ENCODE peak calls at places on chromosomes 13 and 19, in five cellular contexts. S is pancreas, U is HepG2, K is heart left ventricle, T is SJSA1. B is an unnamed sample. For H3K9me3, the result is how much of the 10 kb centered on the place peaks cover.

GRCh38 chr19:48492925-48493717 is 18.5 kb downstream of the LMTK3 start:
- DNase-seq in U (peak), K (peak), S (peak), T (peak), B (peak)

GRCh38 chr13:114282143-114282685 is 813 bp downstream of the UPF3A start:
- DNase-seq in S (peak), U (peak), T (peak), K (peak), B (peak)

GRCh38 chr19:51016798-51017683 is 2.5 kb downstream of the KLK10 start:
- DNase-seq in U (peak), S (peak), T (no peak), K (no peak), B (peak)

GRCh38 chr13:113835461-113836274 is 28.2 kb downstream of the GAS6 start:
- DNase-seq in T (peak), K (no peak), S (no peak), U (no peak), B (no peak)

GRCh38 chr13:73715114-73715909 is 418.9 kb downstream of the KLF12 start:
- DNase-seq in T (no peak), U (no peak), K (no peak), S (no peak), B (peak)

GRCh38 chr19:40690050-40690698 is at the start of gene NUMBL:
- DNase-seq in S (peak), T (no peak), U (no peak), K (no peak), B (no peak)

GRCh38 chr13:81184556-81185265 is 843.8 kb upstream of the SPRY2 start:
- DNase-seq in U (no peak), T (no peak), S (no peak), K (no peak), B (no peak)

GRCh38 chr13:54949735-54950134 is 1921.1 kb downstream of the OLFM4 start:
- DNase-seq in U (no peak), T (no peak), K (no peak), S (no peak), B (no peak)

GRCh38 chr13:98570929-98571372 is 6.0 kb downstream of the STK24 start:
- DNase-seq in S (no peak), T (peak), K (no peak), U (peak), B (peak)

GRCh38 chr19:41997121-41997850 is 3.3 kb upstream of the ATP1A3 start:
- DNase-seq in S (no peak), K (no peak), T (no peak), U (no peak), B (peak)

GRCh38 chr13:113209336-113209879 is at the start of gene CUL4A:
- DNase-seq in K (peak), S (peak), T (peak), U (peak), B (peak)

GRCh38 chr13:38803566-38803965 is 116.7 kb downstream of the FREM2 start:
- DNase-seq in K (no peak), T (no peak), S (no peak), U (no peak), B (no peak)

GRCh38 chr13:70457474-70457873 is 349.2 kb upstream of the KLHL1 start:
- DNase-seq in K (no peak), T (no peak), U (no peak), S (peak), B (no peak)

GRCh38 chr19:34220472-34221063 is 33.8 kb upstream of the GARRE1 start:
- DNase-seq in U (peak), S (peak), T (peak), K (peak), B (peak)

GRCh38 chr19:41657157-41657556 is 30.3 kb upstream of the CEACAM4 start:
- DNase-seq in U (no peak), T (no peak), S (no peak), K (no peak), B (no peak)

GRCh38 chr13:97280478-97280877 is 58.3 kb downstream of the MBNL2 start:
- DNase-seq in S (no peak), U (no peak), T (no peak), K (no peak), B (no peak)
- H3K27ac ChIP-seq in S (peak), U (peak), T (no peak), K (no peak), B (no peak)

GRCh38 chr19:53103903-53104203 is 631 bp upstream of the ZNF160 start:
- DNase-seq in K (no peak), S (no peak), U (no peak), T (no peak), B (no peak)

GRCh38 chr19:53112286-53112685 is 9.1 kb upstream of the ZNF160 start:
- DNase-seq in K (no peak), T (no peak), U (no peak), S (no peak), B (no peak)

DNA sequence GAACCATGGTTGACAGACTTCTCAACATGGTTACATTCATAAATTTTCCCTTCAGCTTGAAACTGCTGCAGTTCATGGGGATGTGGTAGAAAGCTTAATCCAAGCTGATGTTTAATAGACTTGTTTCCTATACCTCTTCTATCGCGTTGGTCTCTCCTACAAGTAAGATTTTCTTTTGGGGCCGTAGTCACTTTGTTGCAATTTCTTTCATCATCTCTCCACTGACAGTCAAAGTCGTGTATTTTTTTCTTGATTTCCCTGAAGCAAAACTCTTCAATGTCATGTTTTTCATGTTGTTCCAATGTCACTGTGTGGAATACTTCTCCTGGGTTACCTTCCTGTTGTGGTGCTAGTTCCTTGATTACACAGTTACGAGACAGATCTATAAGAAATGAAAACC is 6.3 kb upstream of the ZNF160 start:
- DNase-seq in S (no peak), K (no peak), U (no peak), T (no peak), B (no peak)
- H3K9me3 ChIP-seq in S (under half), K (under half), U (under half), T (under half), B (under half)

GRCh38 chr13:48043789-48044503 is 6.4 kb downstream of the NUDT15 start:
- DNase-seq in S (no peak), U (no peak), T (no peak), K (no peak), B (no peak)

GRCh38 chr13:48037346-48038173 is at the start of gene NUDT15:
- DNase-seq in K (peak), S (peak), T (peak), U (peak), B (peak)

GRCh38 chr13:48040059-48040458 is 2.5 kb downstream of the NUDT15 start:
- DNase-seq in T (no peak), U (no peak), K (no peak), S (no peak), B (no peak)

GRCh38 chr13:48042889-48043288 is 5.4 kb downstream of the NUDT15 start:
- DNase-seq in S (no peak), T (no peak), K (no peak), U (no peak), B (no peak)

GRCh38 chr13:48038763-48039162 is 1.2 kb downstream of the NUDT15 start:
- DNase-seq in U (no peak), S (no peak), T (no peak), K (no peak), B (no peak)
- H3K4me3 ChIP-seq in U (no peak), S (peak), T (no peak), K (peak), B (no peak)

DNA sequence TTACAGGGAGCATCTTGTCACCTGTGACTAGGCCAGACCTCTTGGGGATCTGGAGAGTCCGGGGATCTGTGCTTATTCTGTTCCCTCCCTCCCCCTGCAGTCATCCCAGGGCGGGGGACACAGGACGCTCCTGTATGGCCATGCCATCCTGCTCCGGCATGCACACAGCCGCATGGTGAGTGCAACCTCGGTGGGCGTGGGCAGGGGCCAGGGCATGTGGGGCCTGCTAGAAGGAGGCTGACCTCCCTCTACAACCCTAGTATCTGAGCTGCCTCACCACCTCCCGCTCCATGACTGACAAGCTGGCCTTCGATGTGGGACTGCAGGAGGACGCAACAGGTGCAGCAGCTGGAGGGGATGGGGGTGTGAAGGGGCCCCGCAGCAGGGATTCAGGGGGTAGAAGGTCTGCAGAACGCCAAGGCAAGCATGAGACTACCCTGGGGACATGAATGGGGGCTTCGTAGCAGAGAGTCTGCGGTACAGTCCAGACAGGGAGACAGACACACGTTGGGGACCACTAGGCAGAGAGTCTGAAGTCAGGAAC is 10.0 kb downstream of the RYR1 start:
- DNase-seq in T (no peak), S (no peak), U (no peak), K (no peak), B (no peak)
- H3K27ac ChIP-seq in T (no peak), S (no peak), U (no peak), K (no peak), B (no peak)

GRCh38 chr19:15911599-15912237 is 13.8 kb upstream of the CYP4F2 start:
- DNase-seq in S (no peak), T (peak), U (no peak), K (no peak), B (no peak)

GRCh38 chr19:15913384-15913783 is 15.5 kb upstream of the CYP4F2 start:
- DNase-seq in T (no peak), K (no peak), S (no peak), U (no peak), B (no peak)

GRCh38 chr19:15919243-15919642 is 15.1 kb downstream of the CYP4F11 start:
- DNase-seq in K (no peak), T (no peak), U (no peak), S (no peak), B (no peak)

GRCh38 chr19:15915109-15915508 is 17.2 kb upstream of the CYP4F2 start:
- DNase-seq in K (no peak), U (no peak), T (no peak), S (no peak), B (no peak)

DNA sequence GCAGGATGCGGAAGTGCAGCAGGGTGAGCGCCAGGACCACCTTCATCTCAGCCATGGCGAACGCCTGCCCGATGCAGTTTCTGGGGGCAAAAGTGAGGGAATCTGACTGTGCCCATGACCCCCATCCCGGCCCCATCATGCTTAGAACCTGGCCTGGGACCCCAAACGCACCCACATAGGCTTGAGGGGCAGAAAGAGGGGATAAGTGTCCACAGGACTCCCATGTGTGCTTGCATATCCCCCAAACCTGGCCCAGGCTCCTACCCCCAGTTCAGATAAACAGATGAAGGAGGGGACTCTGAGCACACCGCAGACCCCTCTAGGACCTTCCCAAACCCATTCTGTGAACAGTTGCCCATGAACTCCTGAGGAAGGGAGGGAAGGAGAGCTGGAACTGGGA is 16.0 kb upstream of the CYP4F2 start:
- DNase-seq in T (no peak), U (no peak), K (no peak), S (no peak), B (no peak)
- H3K9me3 ChIP-seq in T (under half), U (under half), K (under half), S (under half), B (under half)

DNA sequence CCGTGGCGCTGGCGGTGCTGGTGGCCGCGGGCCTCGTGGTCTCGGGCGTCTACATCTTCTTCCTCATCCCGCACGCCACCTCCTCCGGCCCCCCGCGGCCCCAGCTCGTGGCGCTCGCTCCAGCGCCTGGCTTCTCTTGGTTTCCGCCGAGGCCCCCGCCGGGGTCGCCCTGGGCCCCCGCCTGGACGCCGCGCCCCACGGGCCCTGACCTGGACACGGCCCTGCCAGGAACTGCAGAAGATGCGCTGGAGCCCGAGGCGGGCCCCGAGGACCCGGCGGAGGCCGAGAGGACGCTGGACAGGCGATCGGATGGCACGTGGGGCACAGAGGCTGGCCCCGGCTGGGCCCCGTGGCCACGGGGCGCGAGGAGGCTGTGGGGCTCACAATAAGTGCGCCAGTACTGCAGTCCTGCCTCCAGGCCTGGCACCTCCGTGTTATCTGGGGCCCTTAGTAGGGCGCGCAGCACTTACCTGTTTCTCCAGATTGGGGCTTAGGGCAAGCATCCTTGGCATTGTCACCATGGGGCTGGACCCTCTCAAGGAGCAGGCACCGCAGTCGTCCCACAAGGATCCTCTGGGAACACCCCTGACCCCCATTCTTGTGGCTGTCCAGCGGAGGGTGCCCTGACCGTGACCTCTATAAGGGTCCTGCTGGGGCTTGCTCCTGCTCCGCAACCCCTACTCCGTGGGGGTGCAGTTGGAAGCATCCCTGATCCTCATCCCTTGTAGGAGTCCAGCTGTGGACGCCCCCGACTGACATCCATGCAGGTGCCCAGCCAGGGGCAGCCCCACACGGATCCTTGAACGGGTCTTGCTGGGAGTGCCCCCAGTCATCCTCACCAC is 1.5 kb downstream of the RNF225 start:
- DNase-seq in U (no peak), S (no peak), T (no peak), K (no peak), B (no peak)
- H3K4me3 ChIP-seq in U (no peak), S (no peak), T (no peak), K (no peak), B (no peak)

GRCh38 chr19:15269806-15270205 is 37.6 kb upstream of the EPHX3 start:
- DNase-seq in T (no peak), K (no peak), S (no peak), U (no peak), B (no peak)
- H3K27ac ChIP-seq in T (no peak), K (no peak), S (no peak), U (no peak), B (no peak)

GRCh38 chr19:22331521-22331920 is 45.3 kb downstream of the ZNF729 start:
- DNase-seq in U (no peak), S (no peak), K (no peak), T (no peak), B (no peak)

GRCh38 chr19:22327321-22327720 is 41.1 kb downstream of the ZNF729 start:
- DNase-seq in K (no peak), U (no peak), T (no peak), S (no peak), B (no peak)

GRCh38 chr19:22326219-22326618 is 40.0 kb downstream of the ZNF729 start:
- DNase-seq in U (no peak), S (no peak), T (no peak), K (no peak), B (no peak)
- H3K9me3 ChIP-seq in U (half or more), S (under half), T (under half), K (under half), B (under half)

DNA sequence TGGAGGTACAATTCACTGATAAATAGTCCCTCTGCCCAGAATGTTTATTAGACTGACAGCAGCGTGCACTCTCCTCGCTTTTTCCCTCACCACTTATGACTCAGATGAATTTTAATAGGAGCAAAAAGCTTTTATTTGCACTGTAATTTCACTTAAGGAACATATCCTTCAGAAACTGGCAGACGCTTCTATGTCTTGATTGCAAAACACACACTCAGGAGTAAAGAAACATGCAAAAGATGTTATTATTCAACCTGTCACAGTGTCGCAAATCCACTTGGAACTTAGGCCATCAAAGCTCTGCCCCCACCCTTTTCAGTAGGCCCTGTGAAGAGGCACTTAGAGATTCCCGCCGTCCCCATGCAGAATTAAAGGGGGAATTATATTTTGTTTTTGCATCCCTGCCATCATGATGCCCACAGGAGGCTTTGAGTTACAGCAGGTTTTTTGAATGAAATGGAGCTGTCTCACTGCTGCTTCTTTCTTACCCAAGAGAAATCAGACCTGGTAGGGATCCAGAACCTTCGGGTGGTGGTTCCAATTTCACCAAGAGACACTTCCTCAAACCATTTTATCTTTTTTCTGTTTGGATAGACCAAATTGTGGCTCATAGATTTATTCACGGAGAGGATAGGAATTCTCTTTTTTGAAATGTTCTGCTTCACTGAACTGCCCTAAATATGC is 74.5 kb downstream of the GGACT start:
- DNase-seq in U (no peak), K (no peak), S (no peak), T (no peak), B (no peak)
- H3K4me3 ChIP-seq in U (no peak), K (no peak), S (no peak), T (no peak), B (no peak)

B was measured in thyroid gland.